ENCODE peak calls at places on chromosomes 1 and 21, in ten cellular contexts. N, H, T, O, M, W, C, A, F and G are unnamed samples.

GRCh38 chr1:240426056-240426455 is 185.9 kb downstream of the GREM2 start:
- DNase-seq in N (no peak), H (no peak), T (no peak), O (no peak), M (no peak), W (no peak), C (no peak), A (no peak), F (no peak), G (no peak)

GRCh38 chr1:64470670-64471217 is 815 bp downstream of the CACHD1 start:
- DNase-seq in N (no peak), H (peak; percentile 32), T (no peak), O (peak; percentile 54), M (no peak), W (no peak), C (no peak), A (peak; percentile 3), F (no peak), G (peak; percentile 31)

GRCh38 chr1:160410412-160411005 is 10.1 kb downstream of the VANGL2 start:
- DNase-seq in N (no peak), H (no peak), T (no peak), O (no peak), M (no peak), W (no peak), C (no peak), A (peak; percentile 85), F (no peak), G (no peak)

GRCh38 chr1:184223216-184223615 is 163.6 kb upstream of the C1orf21 start:
- DNase-seq in N (no peak), H (no peak), T (no peak), O (no peak), M (no peak), W (no peak), C (no peak), A (no peak), F (no peak), G (no peak)

GRCh38 chr1:118325545-118326225 is 140.7 kb upstream of the SPAG17 start:
- DNase-seq in N (no peak), H (no peak), T (no peak), O (no peak), M (no peak), W (no peak), C (no peak), A (no peak), F (no peak), G (no peak)

GRCh38 chr1:87155180-87155579 is 173.5 kb upstream of the LMO4 start:
- DNase-seq in N (no peak), H (no peak), T (no peak), O (no peak), M (no peak), W (no peak), C (no peak), A (no peak), F (no peak), G (no peak)

GRCh38 chr1:55632058-55632457 is 416.9 kb upstream of the USP24 start:
- DNase-seq in N (no peak), H (no peak), T (no peak), O (no peak), M (no peak), W (no peak), C (peak; percentile 63), A (no peak), F (no peak), G (no peak)

GRCh38 chr1:189220750-189221149 is 1256.9 kb downstream of the BRINP3 start:
- DNase-seq in N (no peak), H (no peak), T (no peak), O (no peak), M (no peak), W (peak; percentile 28), C (no peak), A (no peak), F (no peak), G (no peak)

GRCh38 chr1:70966018-70966638 is 81.5 kb downstream of the PTGER3 start:
- DNase-seq in N (no peak), H (no peak), T (no peak), O (no peak), M (no peak), W (peak; percentile 41), C (peak; percentile 0), A (no peak), F (no peak), G (no peak)

GRCh38 chr1:169110265-169110664 is 3.8 kb downstream of the ATP1B1 start:
- DNase-seq in N (no peak), H (peak; percentile 65), T (no peak), O (no peak), M (no peak), W (no peak), C (no peak), A (no peak), F (no peak), G (no peak)

GRCh38 chr1:37477198-37477931 is 3.0 kb downstream of the ZC3H12A start:
- DNase-seq in N (no peak), H (peak; percentile 87), T (peak; percentile 62), O (peak; percentile 68), M (no peak), W (peak; percentile 76), C (peak; percentile 78), A (no peak), F (peak; percentile 69), G (peak; percentile 79)

GRCh38 chr21:44551290-44552015 is at the start of gene KRTAP10-2:
- DNase-seq in N (no peak), H (peak; percentile 21), T (no peak), O (peak; percentile 28), M (no peak), W (no peak), C (no peak), A (no peak), F (no peak), G (peak; percentile 12)

GRCh38 chr1:233172201-233172600 is 123.3 kb downstream of the PCNX2 start:
- DNase-seq in N (no peak), H (no peak), T (no peak), O (no peak), M (no peak), W (peak; percentile 51), C (peak; percentile 15), A (no peak), F (no peak), G (no peak)

GRCh38 chr1:151193856-151194255 is 3.9 kb upstream of the VPS72 start:
- DNase-seq in N (no peak), H (no peak), T (no peak), O (no peak), M (no peak), W (no peak), C (no peak), A (no peak), F (no peak), G (no peak)

GRCh38 chr21:44403106-44404020 is 49.9 kb downstream of the TRPM2 start:
- DNase-seq in N (no peak), H (no peak), T (no peak), O (no peak), M (no peak), W (no peak), C (no peak), A (no peak), F (no peak), G (no peak)

GRCh38 chr21:15301014-15301413 is 236.2 kb upstream of the NRIP1 start:
- DNase-seq in N (no peak), H (no peak), T (no peak), O (no peak), M (no peak), W (peak; percentile 14), C (no peak), A (no peak), F (no peak), G (no peak)

GRCh38 chr1:201259476-201260235 is 23.6 kb upstream of the PKP1 start:
- DNase-seq in N (no peak), H (no peak), T (no peak), O (no peak), M (no peak), W (no peak), C (peak; percentile 43), A (peak; percentile 56), F (no peak), G (peak; percentile 34)

GRCh38 chr1:9823943-9824701 is at the start of gene CLSTN1:
- DNase-seq in N (peak; percentile 64), H (peak; percentile 89), T (peak; percentile 83), O (peak; percentile 92), M (peak; percentile 10), W (peak; percentile 89), C (peak; percentile 81), A (peak; percentile 80), F (peak; percentile 81), G (peak; percentile 95)

GRCh38 chr1:21623411-21623961 is 45.7 kb downstream of the RAP1GAP start:
- DNase-seq in N (no peak), H (peak; percentile 97), T (no peak), O (peak; percentile 92), M (peak; percentile 5), W (peak; percentile 21), C (no peak), A (peak; percentile 83), F (no peak), G (peak; percentile 76)

GRCh38 chr1:9905010-9905409 is 5.1 kb downstream of the CTNNBIP1 start:
- DNase-seq in N (no peak), H (no peak), T (no peak), O (no peak), M (no peak), W (peak; percentile 2), C (peak; percentile 50), A (no peak), F (no peak), G (no peak)

GRCh38 chr1:38848069-38848468 is 11.5 kb downstream of the RRAGC start:
- DNase-seq in N (no peak), H (no peak), T (no peak), O (no peak), M (no peak), W (peak; percentile 44), C (no peak), A (no peak), F (no peak), G (no peak)

GRCh38 chr1:95021794-95022193 is 51.0 kb downstream of the ALG14 start:
- DNase-seq in N (no peak), H (no peak), T (no peak), O (no peak), M (no peak), W (no peak), C (peak; percentile 38), A (no peak), F (no peak), G (no peak)

GRCh38 chr1:205924436-205924742 is 18.9 kb downstream of the SLC26A9 start:
- DNase-seq in N (no peak), H (no peak), T (no peak), O (no peak), M (no peak), W (no peak), C (no peak), A (no peak), F (no peak), G (no peak)

GRCh38 chr1:29259802-29260441 is 23.6 kb downstream of the PTPRU start:
- DNase-seq in N (no peak), H (peak; percentile 44), T (no peak), O (peak; percentile 70), M (no peak), W (no peak), C (no peak), A (no peak), F (no peak), G (peak; percentile 55)

GRCh38 chr1:237104096-237104495 is 62.1 kb downstream of the RYR2 start:
- DNase-seq in N (no peak), H (no peak), T (no peak), O (no peak), M (no peak), W (no peak), C (no peak), A (no peak), F (no peak), G (no peak)

GRCh38 chr1:206550446-206550845 is 43.1 kb downstream of the RASSF5 start:
- DNase-seq in N (no peak), H (no peak), T (no peak), O (no peak), M (peak; percentile 56), W (no peak), C (no peak), A (peak; percentile 94), F (no peak), G (no peak)

GRCh38 chr1:67743072-67743725 is 58.2 kb downstream of the GADD45A start:
- DNase-seq in N (no peak), H (no peak), T (no peak), O (no peak), M (no peak), W (peak; percentile 40), C (no peak), A (no peak), F (no peak), G (no peak)

GRCh38 chr1:184910005-184910404 is 64.3 kb downstream of the NIBAN1 start:
- DNase-seq in N (no peak), H (no peak), T (no peak), O (no peak), M (no peak), W (no peak), C (no peak), A (no peak), F (no peak), G (no peak)